ENCODE peak calls at places on chromosomes 13 and 19, in six cellular contexts. J is A549, C is breast epithelium, Z is neural progenitor cell, U is heart right ventricle, Y is SK-N-SH. K is an unnamed sample.

GRCh38 chr13:34627905-34628682 is 314.0 kb upstream of the NBEA start:
- DNase-seq in J (peak), C (no peak), Z (peak), U (no peak), Y (no peak), K (no peak)

GRCh38 chr19:50324331-50324730 is 4.8 kb downstream of the KCNC3 start:
- DNase-seq in J (no peak), C (no peak), Z (no peak), U (no peak), Y (no peak), K (no peak)

GRCh38 chr13:42804244-42804868 is 23.0 kb downstream of the FAM216B start:
- DNase-seq in J (no peak), C (no peak), Z (no peak), U (no peak), Y (no peak), K (no peak)

GRCh38 chr19:33502991-33503790 is 18.4 kb downstream of the PEPD start:
- DNase-seq in J (no peak), C (no peak), Z (peak), U (no peak), Y (no peak), K (no peak)

GRCh38 chr19:51020988-51021651 is 1.6 kb upstream of the KLK10 start:
- DNase-seq in J (peak), C (peak), Z (peak), U (peak), Y (peak), K (no peak)

GRCh38 chr13:31870511-31870910 is 131.2 kb downstream of the RXFP2 start:
- DNase-seq in J (no peak), C (no peak), Z (no peak), U (no peak), Y (no peak), K (no peak)

GRCh38 chr19:35729021-35729420 is 11.2 kb downstream of the KMT2B start:
- DNase-seq in J (no peak), C (no peak), Z (no peak), U (no peak), Y (no peak), K (no peak)

GRCh38 chr19:34254552-34255432 is at the start of gene GARRE1:
- DNase-seq in J (peak), C (no peak), Z (peak), U (peak), Y (peak), K (peak)

GRCh38 chr13:108269601-108270328 is at the start of gene TNFSF13B:
- DNase-seq in J (peak), C (no peak), Z (peak), U (peak), Y (peak), K (peak)

GRCh38 chr13:95056266-95056665 is 245.0 kb downstream of the ABCC4 start:
- DNase-seq in J (no peak), C (no peak), Z (peak), U (no peak), Y (no peak), K (no peak)

GRCh38 chr13:52738719-52739467 is 727 bp downstream of the CNMD start:
- DNase-seq in J (no peak), C (no peak), Z (peak), U (peak), Y (no peak), K (no peak)

GRCh38 chr13:41791056-41791455 is 169.9 kb downstream of the VWA8 start:
- DNase-seq in J (no peak), C (no peak), Z (no peak), U (no peak), Y (no peak), K (no peak)

GRCh38 chr19:52211203-52211602 is 21.4 kb downstream of the PPP2R1A start:
- DNase-seq in J (no peak), C (no peak), Z (no peak), U (no peak), Y (no peak), K (no peak)

GRCh38 chr13:110571897-110572777 is 10.6 kb upstream of the RAB20 start:
- DNase-seq in J (no peak), C (no peak), Z (no peak), U (no peak), Y (no peak), K (no peak)

DNA sequence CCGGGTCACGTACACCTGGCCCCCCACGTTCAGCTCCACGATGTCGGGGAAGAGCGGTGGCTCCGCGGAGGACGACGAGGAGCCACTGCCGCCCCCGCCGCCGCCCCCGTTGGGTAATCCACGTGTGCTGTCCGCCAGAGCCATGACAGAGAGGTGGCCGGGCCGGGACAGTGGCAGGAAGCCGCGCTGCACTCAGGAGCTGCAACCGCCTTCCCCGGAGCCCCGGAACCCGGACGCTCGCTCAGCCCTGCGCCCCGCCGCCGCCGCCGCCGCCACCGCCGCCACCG is 257 bp downstream of the KCTD12 start:
- DNase-seq in J (no peak), C (no peak), Z (no peak), U (no peak), Y (no peak), K (no peak)
- H3K27ac ChIP-seq in J (peak), C (peak), Z (no peak), U (peak), Y (no peak), K (no peak)

GRCh38 chr13:76884571-76885202 is 1.5 kb downstream of the KCTD12 start:
- DNase-seq in J (no peak), C (no peak), Z (no peak), U (peak), Y (peak), K (no peak)

GRCh38 chr13:76886292-76887061 is at the start of gene KCTD12:
- DNase-seq in J (peak), C (peak), Z (peak), U (peak), Y (peak), K (peak)

GRCh38 chr13:76884167-76884566 is 2.0 kb downstream of the KCTD12 start:
- DNase-seq in J (no peak), C (peak), Z (peak), U (peak), Y (no peak), K (peak)

GRCh38 chr13:76887070-76887563 is 912 bp upstream of the KCTD12 start:
- DNase-seq in J (no peak), C (no peak), Z (peak), U (peak), Y (peak), K (no peak)

GRCh38 chr13:76885203-76886004 is 801 bp downstream of the KCTD12 start:
- DNase-seq in J (peak), C (peak), Z (peak), U (peak), Y (peak), K (peak)
- TF ChIP-seq CTCF in J (peak), C (no peak), Z (peak), U (peak), Y (peak), K (peak)

GRCh38 chr19:45075215-45076028 is 856 bp downstream of the ZNF296 start:
- DNase-seq in J (peak), C (peak), Z (peak), U (peak), Y (no peak), K (peak)

GRCh38 chr19:45076029-45076850 is at the start of gene ZNF296:
- DNase-seq in J (peak), C (peak), Z (peak), U (peak), Y (no peak), K (no peak)

GRCh38 chr19:45076851-45077730 is 813 bp upstream of the ZNF296 start:
- DNase-seq in J (no peak), C (no peak), Z (no peak), U (no peak), Y (no peak), K (no peak)

GRCh38 chr19:45071969-45072790 is 4.1 kb downstream of the ZNF296 start:
- DNase-seq in J (no peak), C (no peak), Z (no peak), U (no peak), Y (no peak), K (no peak)

DNA sequence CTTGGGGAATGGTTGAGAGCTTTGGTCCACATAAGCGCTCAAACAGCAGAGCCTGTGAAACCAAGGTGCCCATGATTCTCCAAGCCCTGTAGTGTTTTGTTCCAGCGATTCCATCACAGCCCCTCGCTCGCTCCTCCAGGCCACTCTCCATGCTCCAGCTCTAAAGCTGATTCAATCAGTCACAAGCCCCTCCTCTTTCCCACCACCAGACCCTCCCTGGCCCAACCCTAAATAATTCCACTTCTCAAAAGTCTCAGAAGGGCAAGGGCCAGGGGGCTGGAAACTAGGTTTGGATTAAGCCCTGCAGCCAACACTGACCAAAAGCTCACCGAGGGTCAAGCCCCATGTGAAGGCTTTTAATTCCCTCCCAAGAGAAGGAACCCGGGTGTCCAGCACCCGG is 1.5 kb downstream of the ZNF296 start:
- DNase-seq in J (no peak), C (no peak), Z (peak), U (no peak), Y (no peak), K (no peak)
- H3K27ac ChIP-seq in J (peak), C (peak), Z (no peak), U (no peak), Y (no peak), K (peak)

GRCh38 chr19:58229255-58229639 is 533 bp downstream of the ZNF544 start:
- DNase-seq in J (peak), C (no peak), Z (peak), U (peak), Y (peak), K (peak)
- TF ChIP-seq CTCF in J (no peak), C (no peak), Z (peak), U (peak), Y (no peak), K (peak)

DNA sequence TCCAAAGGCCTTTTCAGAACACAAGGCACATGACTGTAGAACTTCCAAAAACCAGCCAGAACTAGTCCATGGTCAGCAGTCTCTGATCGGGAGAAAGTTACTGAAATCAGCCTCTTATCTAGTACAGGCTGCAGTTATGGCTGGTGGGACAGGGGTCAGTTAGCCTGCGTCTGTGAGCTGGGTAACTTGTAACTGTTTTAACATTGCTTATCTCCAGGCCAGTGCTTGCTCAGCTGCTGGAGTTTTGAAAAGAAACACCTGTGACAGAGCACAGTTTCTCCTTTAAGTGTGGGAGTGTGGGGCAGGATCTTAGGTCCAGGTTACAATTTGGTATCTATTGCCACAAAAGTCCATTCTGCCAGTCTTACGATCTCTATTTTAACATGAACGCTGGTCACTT is 924.1 kb downstream of the UQCRFS1 start:
- DNase-seq in J (no peak), C (no peak), Z (no peak), U (no peak), Y (no peak), K (no peak)
- H3K27ac ChIP-seq in J (no peak), C (no peak), Z (no peak), U (no peak), Y (no peak), K (no peak)

GRCh38 chr19:58095328-58095727 is 2.7 kb downstream of the ZSCAN18 start:
- DNase-seq in J (no peak), C (no peak), Z (no peak), U (no peak), Y (no peak), K (no peak)
- TF ChIP-seq CTCF in J (no peak), C (no peak), Z (no peak), U (no peak), Y (no peak), K (no peak)